ENCODE peak calls at places on chromosomes 1 and 21, in nine cellular contexts. X is anterior cingulate cortex, G is transverse colon, T is GM03348, C is left ventricle myocardium inferior, W is stromal cell of bone marrow, M is Daoy, U is NCI-H1436, O is HTR-8/SVneo. Q is an unnamed sample.

GRCh38 chr21:38875694-38876492 is 70.2 kb downstream of the ETS2 start:
- DNase-seq in M (peak), U (no peak), T (peak), C (no peak), O (no peak), G (no peak), W (no peak), X (no peak), Q (no peak)

GRCh38 chr1:117000142-117000541 is 1.4 kb upstream of the CD101 start:
- DNase-seq in X (no peak), O (no peak), C (no peak), T (no peak), U (no peak), M (no peak), G (no peak), W (no peak), Q (no peak)

GRCh38 chr1:12745992-12746323 is at the start of gene CFAP107:
- DNase-seq in G (no peak), U (no peak), T (no peak), W (peak), X (no peak), O (no peak), C (no peak), M (no peak), Q (peak)

GRCh38 chr1:23019851-23020625 is 770 bp downstream of the KDM1A start:
- DNase-seq in T (peak), W (no peak), U (no peak), C (peak), X (peak), G (peak), M (peak), O (no peak), Q (peak)

GRCh38 chr1:40625476-40626382 is 39.8 kb downstream of the RIMS3 start:
- DNase-seq in C (no peak), T (peak), X (no peak), U (no peak), W (no peak), O (no peak), G (no peak), M (peak), Q (no peak)

GRCh38 chr1:201711101-201711597 is 117.8 kb upstream of the IPO9 start:
- DNase-seq in O (no peak), C (no peak), G (no peak), W (no peak), X (no peak), U (no peak), T (no peak), M (peak), Q (no peak)

GRCh38 chr1:244836135-244836521 is 670 bp downstream of the COX20 start:
- DNase-seq in C (no peak), G (no peak), U (no peak), M (peak), W (no peak), T (peak), X (no peak), O (peak), Q (peak)

GRCh38 chr1:96559707-96560588 is 161.6 kb upstream of the PTBP2 start:
- DNase-seq in C (peak), G (no peak), W (peak), O (peak), M (peak), X (no peak), U (no peak), T (peak), Q (no peak)

GRCh38 chr1:201637282-201638076 is 98.6 kb downstream of the NAV1 start:
- DNase-seq in M (no peak), T (peak), U (no peak), O (no peak), G (no peak), W (no peak), C (peak), X (no peak), Q (no peak)

Q was measured in SW480.